ENCODE peak calls at places on chromosomes 11 and 22, in nine cellular contexts. Y is NCI-H510A; B is stomach; M is fibroblast of lung; V is activated effector memory CD4-positive, alpha-beta T cell treated with Interleukin-2 at 50 U/mL for 16 hours; I is A172; H is lung; F is HT-29; X is ACHN. A is an unnamed sample.

GRCh38 chr11:70158201-70158600 is 44.9 kb upstream of the FADD start:
- DNase-seq in Y (no peak), B (no peak), M (peak), V (no peak), I (peak), H (no peak), F (peak), X (no peak), A (no peak)

GRCh38 chr11:12381875-12382274 is 4.5 kb downstream of the PARVA start:
- DNase-seq in Y (no peak), B (no peak), M (no peak), V (no peak), I (no peak), H (no peak), F (no peak), X (no peak), A (no peak)

GRCh38 chr11:2089536-2090165 is 49.5 kb downstream of the IGF2 start:
- DNase-seq in Y (no peak), B (peak), M (peak), V (no peak), I (peak), H (no peak), F (peak), X (peak), A (no peak)

GRCh38 chr11:7513210-7514098 is at the start of gene PPFIBP2:
- DNase-seq in Y (peak), B (peak), M (peak), V (peak), I (peak), H (peak), F (peak), X (peak), A (peak)

GRCh38 chr22:35749808-35750207 is 32.1 kb downstream of the APOL5 start:
- DNase-seq in Y (no peak), B (no peak), M (no peak), V (no peak), I (no peak), H (no peak), F (no peak), X (peak), A (no peak)

GRCh38 chr22:25546242-25546641 is 18.2 kb upstream of the GRK3 start:
- DNase-seq in Y (no peak), B (no peak), M (no peak), V (no peak), I (no peak), H (no peak), F (no peak), X (no peak), A (no peak)

GRCh38 chr11:67260406-67260805 is 5.9 kb upstream of the GRK2 start:
- DNase-seq in Y (no peak), B (no peak), M (no peak), V (no peak), I (no peak), H (no peak), F (no peak), X (no peak), A (no peak)

GRCh38 chr11:115391598-115391997 is 112.6 kb downstream of the CADM1 start:
- DNase-seq in Y (peak), B (no peak), M (no peak), V (no peak), I (no peak), H (no peak), F (no peak), X (no peak), A (no peak)

GRCh38 chr11:75635009-75635909 is 33.6 kb downstream of the MAP6 start:
- DNase-seq in Y (no peak), B (no peak), M (peak), V (no peak), I (no peak), H (no peak), F (no peak), X (no peak), A (no peak)

GRCh38 chr22:47259990-47260389 is 497.5 kb downstream of the TBC1D22A start:
- DNase-seq in Y (no peak), B (no peak), M (peak), V (no peak), I (no peak), H (no peak), F (no peak), X (no peak), A (no peak)

GRCh38 chr11:39458481-39458880 is 2001.0 kb downstream of the LRRC4C start:
- DNase-seq in Y (no peak), B (no peak), M (no peak), V (no peak), I (no peak), H (no peak), F (no peak), X (no peak), A (no peak)

GRCh38 chr22:35544810-35545209 is 4.2 kb downstream of the RASD2 start:
- DNase-seq in Y (no peak), B (no peak), M (no peak), V (no peak), I (no peak), H (no peak), F (no peak), X (no peak), A (no peak)

GRCh38 chr11:87007938-87008337 is 29.8 kb upstream of the TMEM135 start:
- DNase-seq in Y (no peak), B (no peak), M (peak), V (no peak), I (no peak), H (no peak), F (no peak), X (no peak), A (no peak)

A was measured in CD8-positive, alpha-beta T cell.